ENCODE peak calls at places on chromosomes 3 and 15, in six cellular contexts. E, J, C, X, O and I are unnamed samples.

GRCh38 chr3:27900316-27900715 is 178.2 kb upstream of the EOMES start:
- DNase-seq in E (no peak), O (no peak), C (no peak), X (no peak), J (no peak), I (no peak)

GRCh38 chr3:32562640-32563039 is 8.0 kb downstream of the DYNC1LI1 start:
- DNase-seq in X (no peak), O (no peak), C (no peak), J (no peak), E (no peak), I (no peak)

GRCh38 chr3:151051533-151051932 is 33.9 kb upstream of the MED12L start:
- DNase-seq in E (no peak), X (no peak), O (no peak), C (no peak), J (no peak), I (no peak)

GRCh38 chr3:111299070-111299672 is 227.6 kb downstream of the NECTIN3 start:
- DNase-seq in C (no peak), J (no peak), E (no peak), X (no peak), O (no peak), I (no peak)

GRCh38 chr3:67998222-67998760 is 343.9 kb upstream of the SUCLG2 start:
- DNase-seq in O (no peak), E (no peak), J (no peak), C (no peak), X (no peak), I (no peak)

GRCh38 chr15:52415628-52416027 is 113.1 kb downstream of the MYO5A start:
- DNase-seq in X (no peak), E (no peak), J (no peak), O (no peak), C (no peak), I (no peak)

GRCh38 chr3:111998661-111999641 is at the start of gene TAGLN3:
- DNase-seq in J (peak), E (peak), X (no peak), O (no peak), C (no peak), I (no peak)

GRCh38 chr15:57727031-57727430 is 20.5 kb downstream of the POLR2M start:
- DNase-seq in J (no peak), C (no peak), E (no peak), X (no peak), O (no peak), I (no peak)

GRCh38 chr15:31216210-31216911 is 110.3 kb upstream of the KLF13 start:
- DNase-seq in O (peak), C (peak), X (no peak), J (peak), E (no peak), I (peak)

GRCh38 chr3:128424508-128425069 is 42.1 kb downstream of the DNAJB8 start:
- DNase-seq in O (no peak), C (peak), J (no peak), X (peak), E (no peak), I (no peak)

GRCh38 chr3:187281191-187281714 is 10.3 kb downstream of the MASP1 start:
- DNase-seq in C (no peak), E (peak), X (no peak), J (no peak), O (no peak), I (no peak)

GRCh38 chr15:74242296-74242929 is 6.3 kb downstream of the CCDC33 start:
- DNase-seq in X (no peak), J (no peak), C (no peak), O (no peak), E (peak), I (no peak)

GRCh38 chr3:133121471-133121870 is 83.3 kb downstream of the TMEM108 start:
- DNase-seq in O (no peak), J (peak), X (no peak), C (no peak), E (no peak), I (no peak)

GRCh38 chr3:111541911-111542483 is at the start of gene CD96:
- DNase-seq in O (no peak), X (no peak), E (no peak), J (no peak), C (peak), I (no peak)

GRCh38 chr15:77518458-77518857 is 97.8 kb downstream of the HMG20A start:
- DNase-seq in C (no peak), X (no peak), J (no peak), O (no peak), E (peak), I (no peak)

GRCh38 chr15:32029862-32030781 is at the start of gene CHRNA7:
- DNase-seq in J (peak), E (peak), C (peak), X (peak), O (no peak), I (peak)

GRCh38 chr3:86991840-86992430 is 986 bp upstream of the VGLL3 start:
- DNase-seq in O (no peak), C (peak), J (no peak), E (no peak), X (no peak), I (no peak)

GRCh38 chr3:33277193-33277882 is at the start of gene FBXL2:
- DNase-seq in O (no peak), E (peak), X (peak), C (peak), J (peak), I (peak)

GRCh38 chr3:108879915-108880314 is 57.3 kb downstream of the TRAT1 start:
- DNase-seq in C (no peak), O (no peak), J (no peak), X (no peak), E (peak), I (no peak)

GRCh38 chr3:134449277-134449676 is 36.5 kb downstream of the ANAPC13 start:
- DNase-seq in C (peak), J (no peak), O (no peak), X (peak), E (peak), I (peak)

GRCh38 chr3:132284756-132285619 is 32.2 kb upstream of the ACP3 start:
- DNase-seq in C (no peak), O (no peak), X (no peak), E (peak), J (no peak), I (peak)

GRCh38 chr15:62805502-62805901 is 237.0 kb upstream of the TPM1 start:
- DNase-seq in E (no peak), O (no peak), X (no peak), C (no peak), J (no peak), I (no peak)

GRCh38 chr3:190205739-190206138 is 85.0 kb upstream of the P3H2 start:
- DNase-seq in J (no peak), E (no peak), O (no peak), C (peak), X (no peak), I (no peak)

GRCh38 chr3:134600685-134601502 is 49.9 kb downstream of the KY start:
- DNase-seq in J (peak), E (peak), O (no peak), C (peak), X (peak), I (peak)

GRCh38 chr15:84879088-84879780 is 5.2 kb upstream of the SLC28A1 start:
- DNase-seq in O (no peak), J (no peak), X (no peak), E (no peak), C (no peak), I (no peak)

GRCh38 chr3:178059836-178060235 is 476.4 kb upstream of the KCNMB2 start:
- DNase-seq in J (no peak), O (no peak), E (no peak), X (no peak), C (no peak), I (no peak)

GRCh38 chr15:49953421-49953820 is 165.6 kb downstream of the ATP8B4 start:
- DNase-seq in O (no peak), C (no peak), E (no peak), J (no peak), X (no peak), I (no peak)

GRCh38 chr15:94494732-94495131 is 263.4 kb downstream of the MCTP2 start:
- DNase-seq in O (no peak), X (no peak), E (no peak), J (no peak), C (peak), I (no peak)